ENCODE peak calls at places on chromosomes 4 and X, in eight cellular contexts. J is choroid plexus epithelial cell; R is aorta; G is activated T-cell treated with anti-CD3 and anti-CD28 coated beads, Interleukin-2, amount 50 U/mL, for 72 hours; N is EL; S is cardiac fibroblast; P is activated CD4-positive, alpha-beta memory T cell treated with anti-CD3 and anti-CD28 coated beads, Interleukin-2, amount 10 ng/mL, durations not matched to agents 7 days and 5 days; B is AG20443. O is an unnamed sample.

GRCh38 chrX:74853255-74853654 is 72.0 kb downstream of the NEXMIF start:
- DNase-seq in R (no peak), P (no peak), N (no peak), S (no peak), G (no peak), J (no peak), B (no peak), O (no peak)

GRCh38 chr4:71229477-71230257 is 109.2 kb upstream of the SLC4A4 start:
- DNase-seq in P (no peak), B (peak; percentile 74), G (no peak), N (peak; percentile 66), J (peak; percentile 62), S (peak; percentile 78), R (no peak), O (peak; percentile 15)

GRCh38 chr4:75723802-75724065 is 643 bp upstream of the USO1 start:
- DNase-seq in S (no peak), G (no peak), N (no peak), P (no peak), B (no peak), R (no peak), J (no peak), O (no peak)

GRCh38 chr4:156029691-156030090 is 76.0 kb upstream of the CTSO start:
- DNase-seq in R (no peak), S (no peak), B (no peak), P (no peak), G (no peak), N (no peak), J (no peak), O (no peak)

GRCh38 chr4:83850435-83850834 is 314.5 kb downstream of the GPAT3 start:
- DNase-seq in R (no peak), J (peak; percentile 39), N (peak; percentile 58), G (no peak), B (peak; percentile 43), P (no peak), S (no peak), O (no peak)

GRCh38 chrX:7147978-7148824 is at the start of gene PUDP:
- DNase-seq in S (peak; percentile 82), J (peak; percentile 80), P (peak; percentile 85), B (peak; percentile 98), N (peak; percentile 74), R (peak; percentile 93), G (peak; percentile 87), O (peak; percentile 90)

GRCh38 chr4:21769404-21770147 is 179.0 kb downstream of the KCNIP4 start:
- DNase-seq in P (no peak), G (no peak), S (peak; percentile 68), N (peak; percentile 85), B (no peak), R (no peak), J (peak; percentile 88), O (peak; percentile 10)

GRCh38 chrX:30593435-30594200 is 16.1 kb upstream of the TASL start:
- DNase-seq in R (no peak), P (peak; percentile 30), B (no peak), S (no peak), N (no peak), J (no peak), G (no peak), O (peak; percentile 70)

GRCh38 chr4:982291-982690 is 4.6 kb upstream of the IDUA start:
- DNase-seq in B (no peak), P (no peak), S (no peak), N (no peak), J (no peak), G (no peak), R (no peak), O (no peak)

GRCh38 chrX:22691966-22692565 is 307.7 kb upstream of the DDX53 start:
- DNase-seq in R (no peak), N (no peak), P (no peak), G (no peak), S (no peak), B (no peak), J (no peak), O (no peak)

GRCh38 chr4:80101768-80102116 is 28.7 kb upstream of the ANTXR2 start:
- DNase-seq in N (no peak), P (no peak), S (no peak), R (no peak), G (no peak), B (no peak), J (no peak), O (no peak)

GRCh38 chrX:149036086-149036485 is 469.0 kb downstream of the IDS start:
- DNase-seq in N (no peak), S (peak; percentile 51), B (no peak), P (no peak), J (peak; percentile 39), G (no peak), R (no peak), O (no peak)

GRCh38 chrX:21770631-21771321 is 12.9 kb upstream of the SMPX start:
- DNase-seq in J (no peak), G (no peak), S (no peak), P (no peak), B (no peak), R (no peak), N (no peak), O (peak; percentile 24)

GRCh38 chrX:29397506-29397905 is 810.3 kb downstream of the IL1RAPL1 start:
- DNase-seq in N (peak; percentile 1), B (peak; percentile 15), R (no peak), S (peak; percentile 66), G (no peak), P (no peak), J (peak; percentile 80), O (no peak)

GRCh38 chr4:42281324-42282020 is 115.8 kb upstream of the SHISA3 start:
- DNase-seq in G (peak; percentile 6), R (no peak), P (no peak), N (no peak), J (no peak), B (no peak), S (no peak), O (no peak)

GRCh38 chr4:122832732-122833131 is 6.1 kb downstream of the FGF2 start:
- DNase-seq in G (no peak), J (peak; percentile 34), S (no peak), R (no peak), B (no peak), N (no peak), P (no peak), O (no peak)

GRCh38 chr4:26130173-26130572 is 190.6 kb upstream of the RBPJ start:
- DNase-seq in G (peak; percentile 49), N (no peak), S (no peak), J (no peak), R (no peak), P (peak; percentile 45), B (no peak), O (no peak)

GRCh38 chrX:117788339-117788738 is 328.3 kb downstream of the KLHL13 start:
- DNase-seq in B (no peak), P (no peak), S (no peak), J (no peak), G (no peak), N (no peak), R (no peak), O (no peak)

O was measured in Calu3.